ENCODE peak calls at places on chromosomes 2 and 18, in eight cellular contexts. M is amniotic stem cell; O is CD4-positive, alpha-beta T cell; D is right atrium auricular region; Z is SK-N-DZ; Y is NCI-H345; A is left ventricle myocardium inferior; P is SHP77. K is an unnamed sample.

GRCh38 chr2:34652636-34653035 is 1053.5 kb upstream of the FAM98A start:
- DNase-seq in M (no peak), O (no peak), D (no peak), Z (no peak), Y (no peak), A (no peak), P (no peak), K (no peak)

GRCh38 chr2:183242937-183243336 is 118.7 kb downstream of the NUP35 start:
- DNase-seq in M (no peak), O (no peak), D (no peak), Z (no peak), Y (peak; percentile 92), A (no peak), P (peak; percentile 49), K (no peak)

GRCh38 chr2:41495050-41495449 is 552.8 kb upstream of the PKDCC start:
- DNase-seq in M (no peak), O (no peak), D (no peak), Z (no peak), Y (no peak), A (no peak), P (no peak), K (no peak)

GRCh38 chr2:145284551-145284950 is 764.6 kb upstream of the ZEB2 start:
- DNase-seq in M (no peak), O (no peak), D (no peak), Z (no peak), Y (no peak), A (no peak), P (no peak), K (no peak)

GRCh38 chr2:7203056-7203467 is 285.9 kb downstream of the RNF144A start:
- DNase-seq in M (peak; percentile 67), O (peak; percentile 39), D (peak; percentile 76), Z (peak; percentile 77), Y (peak; percentile 75), A (no peak), P (peak; percentile 71), K (no peak)

GRCh38 chr18:48296581-48296980 is 112.6 kb downstream of the ZBTB7C start:
- DNase-seq in M (no peak), O (no peak), D (peak; percentile 36), Z (no peak), Y (peak; percentile 26), A (no peak), P (no peak), K (no peak)

GRCh38 chr2:127770973-127771735 is 39.8 kb downstream of the WDR33 start:
- DNase-seq in M (peak; percentile 2), O (no peak), D (no peak), Z (no peak), Y (no peak), A (no peak), P (no peak), K (no peak)

GRCh38 chr2:201149064-201149820 is 33.3 kb downstream of the CFLAR start:
- DNase-seq in M (peak; percentile 43), O (no peak), D (no peak), Z (no peak), Y (no peak), A (no peak), P (no peak), K (no peak)

GRCh38 chr2:186125625-186126024 is 360.4 kb upstream of the ZC3H15 start:
- DNase-seq in M (no peak), O (no peak), D (no peak), Z (no peak), Y (no peak), A (no peak), P (no peak), K (no peak)

GRCh38 chr2:231611273-231612198 is 18.9 kb downstream of the TEX44 start:
- DNase-seq in M (peak; percentile 70), O (no peak), D (peak; percentile 76), Z (no peak), Y (no peak), A (no peak), P (peak; percentile 60), K (no peak)

GRCh38 chr18:54928236-54928635 is 31.0 kb downstream of the CCDC68 start:
- DNase-seq in M (no peak), O (no peak), D (no peak), Z (no peak), Y (no peak), A (no peak), P (no peak), K (no peak)

GRCh38 chr18:7488571-7488970 is 78.5 kb upstream of the PTPRM start:
- DNase-seq in M (no peak), O (no peak), D (no peak), Z (no peak), Y (no peak), A (no peak), P (no peak), K (no peak)

GRCh38 chr18:48314694-48315093 is 94.5 kb downstream of the ZBTB7C start:
- DNase-seq in M (no peak), O (no peak), D (no peak), Z (no peak), Y (peak; percentile 90), A (no peak), P (peak; percentile 36), K (no peak)

GRCh38 chr2:164542584-164543021 is 78.7 kb downstream of the GRB14 start:
- DNase-seq in M (peak; percentile 15), O (no peak), D (no peak), Z (no peak), Y (peak; percentile 68), A (no peak), P (peak; percentile 10), K (peak; percentile 62)

GRCh38 chr2:2575870-2576386 is 244.9 kb upstream of the MYT1L start:
- DNase-seq in M (no peak), O (no peak), D (peak; percentile 50), Z (no peak), Y (peak; percentile 19), A (no peak), P (no peak), K (no peak)

GRCh38 chr2:117850015-117850414 is 35.5 kb downstream of the DDX18 start:
- DNase-seq in M (no peak), O (no peak), D (no peak), Z (no peak), Y (no peak), A (no peak), P (no peak), K (no peak)

GRCh38 chr18:39271654-39272053 is 1706.1 kb upstream of the CELF4 start:
- DNase-seq in M (no peak), O (no peak), D (no peak), Z (no peak), Y (no peak), A (no peak), P (no peak), K (no peak)

GRCh38 chr2:134450114-134450513 is 196.2 kb downstream of the MGAT5 start:
- DNase-seq in M (no peak), O (no peak), D (no peak), Z (no peak), Y (no peak), A (no peak), P (no peak), K (no peak)

GRCh38 chr2:180578441-180578840 is 402.0 kb upstream of the UBE2E3 start:
- DNase-seq in M (no peak), O (no peak), D (no peak), Z (no peak), Y (no peak), A (no peak), P (no peak), K (no peak)